ENCODE peak calls at places on chromosomes 16 and 17, in nine cellular contexts. Z is RWPE1, G is esophagus squamous epithelium, D is foreskin keratinocyte, L is Peyer's patch, N is small intestine, R is body of pancreas, C is HepG2, F is endodermal cell. O is an unnamed sample.

GRCh38 chr16:1884155-1884760 is 12.3 kb upstream of the MEIOB start:
- DNase-seq in Z (no peak), G (no peak), D (no peak), L (no peak), N (peak; percentile 71), R (peak; percentile 47), C (peak; percentile 63), F (no peak), O (peak; percentile 74)

GRCh38 chr16:89357460-89357859 is 132.9 kb downstream of the ANKRD11 start:
- DNase-seq in Z (no peak), G (no peak), D (no peak), L (no peak), N (peak; percentile 64), R (peak; percentile 60), C (no peak), F (peak; percentile 70), O (peak; percentile 35)

GRCh38 chr17:17226451-17227265 is 10.3 kb downstream of the FLCN start:
- DNase-seq in Z (no peak), G (no peak), D (no peak), L (no peak), N (no peak), R (no peak), C (no peak), F (no peak), O (no peak)

GRCh38 chr16:17070882-17071592 is 399.7 kb downstream of the XYLT1 start:
- DNase-seq in Z (peak; percentile 8), G (peak; percentile 18), D (peak; percentile 86), L (peak; percentile 94), N (peak; percentile 47), R (peak; percentile 55), C (no peak), F (peak; percentile 50), O (peak; percentile 64)

GRCh38 chr16:77868478-77868877 is 80.1 kb downstream of the VAT1L start:
- DNase-seq in Z (no peak), G (no peak), D (no peak), L (no peak), N (no peak), R (no peak), C (no peak), F (no peak), O (no peak)

GRCh38 chr16:89909777-89910716 is 8.6 kb upstream of the MC1R start:
- DNase-seq in Z (peak; percentile 63), G (no peak), D (peak; percentile 47), L (peak; percentile 62), N (peak; percentile 73), R (peak; percentile 71), C (peak; percentile 60), F (peak; percentile 94), O (peak; percentile 35)

GRCh38 chr16:3187798-3188674 is at the start of gene OR1F1:
- DNase-seq in Z (no peak), G (no peak), D (peak; percentile 89), L (no peak), N (no peak), R (no peak), C (peak; percentile 71), F (peak; percentile 88), O (no peak)

GRCh38 chr17:17227608-17228520 is 9.1 kb downstream of the FLCN start:
- DNase-seq in Z (no peak), G (no peak), D (no peak), L (no peak), N (no peak), R (peak; percentile 38), C (no peak), F (peak; percentile 47), O (no peak)

GRCh38 chr17:16989230-16989952 is 17.5 kb upstream of the TNFRSF13B start:
- DNase-seq in Z (no peak), G (no peak), D (no peak), L (peak; percentile 73), N (peak; percentile 34), R (no peak), C (no peak), F (peak; percentile 49), O (peak; percentile 58)

GRCh38 chr17:69525920-69526841 is 111.7 kb downstream of the MAP2K6 start:
- DNase-seq in Z (peak; percentile 55), G (no peak), D (peak; percentile 46), L (no peak), N (peak; percentile 77), R (peak; percentile 64), C (peak; percentile 65), F (peak; percentile 86), O (peak; percentile 21)

GRCh38 chr17:4512156-4513112 is 13.8 kb downstream of the SPNS2 start:
- DNase-seq in Z (no peak), G (no peak), D (no peak), L (no peak), N (no peak), R (no peak), C (no peak), F (no peak), O (no peak)

GRCh38 chr16:71373073-71373472 is 14.6 kb downstream of the CALB2 start:
- DNase-seq in Z (no peak), G (no peak), D (no peak), L (no peak), N (no peak), R (no peak), C (no peak), F (no peak), O (no peak)

GRCh38 chr16:26988186-26988585 is 78.5 kb upstream of the C16orf82 start:
- DNase-seq in Z (no peak), G (no peak), D (no peak), L (no peak), N (no peak), R (no peak), C (no peak), F (peak; percentile 38), O (no peak)

GRCh38 chr17:74176546-74177001 is 26.9 kb upstream of the RPL38 start:
- DNase-seq in Z (peak; percentile 67), G (no peak), D (peak; percentile 72), L (peak; percentile 25), N (peak; percentile 57), R (peak; percentile 72), C (peak; percentile 60), F (peak; percentile 98), O (no peak)

GRCh38 chr17:29048440-29049360 is 5.8 kb downstream of the PIPOX start:
- DNase-seq in Z (no peak), G (no peak), D (no peak), L (no peak), N (no peak), R (no peak), C (no peak), F (no peak), O (no peak)

DNA sequence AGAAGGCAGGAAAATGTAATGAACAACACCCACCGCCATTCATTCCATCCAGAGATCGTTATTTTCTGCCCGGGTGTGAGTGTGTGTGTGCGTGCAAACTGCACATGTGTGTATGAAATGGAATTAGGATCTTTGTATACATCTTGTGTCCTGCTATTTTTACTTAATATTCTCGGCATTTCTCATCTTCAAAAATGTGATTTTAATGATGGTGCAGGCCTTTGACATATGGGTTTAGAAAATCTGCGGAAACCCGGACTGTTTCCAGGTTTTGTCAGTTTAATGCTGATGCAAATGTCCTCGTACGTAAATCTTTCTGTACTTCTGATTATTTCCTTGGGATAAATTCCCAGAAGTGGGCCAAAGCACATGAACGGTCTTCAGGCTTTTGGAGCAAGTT is 254.8 kb downstream of the SEC14L1 start:
- DNase-seq in Z (no peak), G (no peak), D (no peak), L (no peak), N (no peak), R (no peak), C (no peak), F (no peak), O (no peak)
- H3K27ac ChIP-seq in Z (peak overlapping the region; percentile 55), G (peak overlapping the region; percentile 78), D (no peak overlapping the region), L (no peak overlapping the region), N (no peak overlapping the region), R (peak overlapping the region; percentile 81), C (no peak overlapping the region), F (no peak overlapping the region), O (no peak overlapping the region)

GRCh38 chr17:81159611-81160265 is 5.6 kb upstream of the PVALEF start:
- DNase-seq in Z (no peak), G (no peak), D (no peak), L (no peak), N (no peak), R (no peak), C (no peak), F (no peak), O (no peak)

GRCh38 chr17:81161536-81161935 is 3.8 kb upstream of the PVALEF start:
- DNase-seq in Z (no peak), G (no peak), D (no peak), L (no peak), N (no peak), R (no peak), C (no peak), F (no peak), O (no peak)

GRCh38 chr17:81161972-81162371 is 3.3 kb upstream of the PVALEF start:
- DNase-seq in Z (no peak), G (no peak), D (no peak), L (no peak), N (no peak), R (no peak), C (no peak), F (no peak), O (no peak)

GRCh38 chr17:81160306-81160705 is 5.0 kb upstream of the PVALEF start:
- DNase-seq in Z (no peak), G (no peak), D (no peak), L (no peak), N (no peak), R (peak; percentile 74), C (no peak), F (no peak), O (no peak)

GRCh38 chr17:81160747-81161453 is 4.4 kb upstream of the PVALEF start:
- DNase-seq in Z (no peak), G (no peak), D (no peak), L (no peak), N (no peak), R (peak; percentile 62), C (no peak), F (no peak), O (no peak)
- H3K27ac ChIP-seq in Z (no peak overlapping the region), G (no peak overlapping the region), D (no peak overlapping the region), L (peak overlapping the region; percentile 58), N (no peak overlapping the region), R (peak overlapping the region; percentile 82), C (no peak overlapping the region), F (no peak overlapping the region), O (no peak overlapping the region)

GRCh38 chr17:694239-694638 is 20.4 kb downstream of the VPS53 start:
- DNase-seq in Z (peak; percentile 83), G (no peak), D (peak; percentile 98), L (no peak), N (no peak), R (no peak), C (no peak), F (no peak), O (no peak)
- H3K27ac ChIP-seq in Z (peak overlapping the region; percentile 83), G (no peak overlapping the region), D (peak overlapping the region; percentile 1), L (no peak overlapping the region), N (no peak overlapping the region), R (no peak overlapping the region), C (no peak overlapping the region), F (no peak overlapping the region), O (no peak overlapping the region)

DNA sequence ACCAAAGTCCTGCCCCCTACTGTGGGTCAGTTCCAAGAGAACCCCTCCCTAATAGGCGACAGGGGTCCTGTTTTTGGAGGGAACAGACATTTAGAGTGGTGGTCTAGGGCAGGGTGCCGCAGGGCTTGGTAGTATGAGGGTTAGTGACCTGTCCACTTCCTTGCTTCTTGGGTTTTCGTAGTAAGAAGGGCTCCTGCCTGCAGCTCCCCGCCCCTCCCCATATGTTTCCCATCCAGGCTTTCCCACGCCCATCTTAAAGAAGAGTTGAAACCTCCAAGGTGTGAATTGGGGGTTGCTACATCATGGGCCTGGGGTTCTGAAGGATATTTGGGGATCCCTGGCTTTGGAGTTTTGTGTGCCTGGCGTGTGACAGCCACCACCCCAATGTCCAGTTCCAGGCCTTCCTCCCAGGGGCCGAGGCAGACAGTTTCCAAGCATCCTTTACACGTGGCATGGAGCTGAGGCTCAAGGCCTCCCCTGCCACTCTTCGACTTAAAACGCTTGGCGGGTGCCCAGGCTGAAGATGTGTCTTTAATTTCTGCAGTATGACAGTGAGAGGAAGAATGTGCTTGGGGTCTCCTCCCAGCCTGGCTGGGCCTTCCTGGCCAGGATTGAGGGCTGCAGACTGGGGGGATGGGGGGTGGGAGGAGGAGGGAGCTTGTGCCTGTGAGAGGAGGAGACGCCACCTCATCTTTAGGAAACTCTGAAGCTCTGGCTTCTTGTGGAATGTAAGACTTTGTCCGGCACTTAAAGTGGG is 2.3 kb upstream of the COL1A1 start:
- DNase-seq in Z (no peak), G (no peak), D (no peak), L (no peak), N (no peak), R (no peak), C (no peak), F (no peak), O (no peak)
- H3K27ac ChIP-seq in Z (no peak overlapping the region), G (peak overlapping the region; percentile 89), D (no peak overlapping the region), L (peak overlapping the region; percentile 17), N (no peak overlapping the region), R (no peak overlapping the region), C (no peak overlapping the region), F (no peak overlapping the region), O (no peak overlapping the region)

O was measured in HL-60.